ENCODE peak calls at places on chromosomes 2 and 18, in nine cellular contexts. B, E, K, C, T, Y, Z, W and I are unnamed samples.

GRCh38 chr2:147108553-147108952 is 736.3 kb upstream of the ACVR2A start:
- DNase-seq in B (no peak), E (peak), K (no peak), C (no peak), T (peak), Y (no peak), Z (no peak), W (no peak), I (no peak)

GRCh38 chr2:130799295-130799694 is 37.4 kb upstream of the ARHGEF4 start:
- DNase-seq in B (no peak), E (no peak), K (no peak), C (no peak), T (no peak), Y (no peak), Z (no peak), W (no peak), I (no peak)

GRCh38 chr2:182649316-182649715 is 66.7 kb upstream of the DNAJC10 start:
- DNase-seq in B (peak), E (peak), K (peak), C (no peak), T (peak), Y (peak), Z (peak), W (peak), I (peak)

GRCh38 chr2:231909631-231910030 is 16.6 kb downstream of the NPPC start:
- DNase-seq in B (no peak), E (no peak), K (no peak), C (no peak), T (no peak), Y (no peak), Z (no peak), W (no peak), I (no peak)

GRCh38 chr2:62471816-62472215 is 34.2 kb downstream of the TMEM17 start:
- DNase-seq in B (no peak), E (no peak), K (no peak), C (no peak), T (no peak), Y (peak), Z (no peak), W (no peak), I (no peak)

GRCh38 chr2:201918981-201919380 is 112.6 kb downstream of the CDK15 start:
- DNase-seq in B (no peak), E (no peak), K (no peak), C (no peak), T (no peak), Y (no peak), Z (no peak), W (no peak), I (no peak)

GRCh38 chr18:76463872-76464271 is 31.2 kb downstream of the ZNF516 start:
- DNase-seq in B (no peak), E (no peak), K (no peak), C (no peak), T (no peak), Y (no peak), Z (no peak), W (no peak), I (no peak)

GRCh38 chr2:135819211-135819610 is 17.8 kb downstream of the LCT start:
- DNase-seq in B (peak), E (peak), K (no peak), C (no peak), T (peak), Y (no peak), Z (peak), W (no peak), I (peak)

GRCh38 chr2:71190959-71191943 is 35.7 kb downstream of the PAIP2B start:
- DNase-seq in B (peak), E (no peak), K (no peak), C (no peak), T (peak), Y (peak), Z (peak), W (no peak), I (no peak)

GRCh38 chr2:65024149-65024829 is 31.9 kb upstream of the CEP68 start:
- DNase-seq in B (peak), E (peak), K (no peak), C (no peak), T (peak), Y (no peak), Z (peak), W (no peak), I (peak)

GRCh38 chr18:45413180-45413836 is 202.0 kb upstream of the SLC14A2 start:
- DNase-seq in B (no peak), E (no peak), K (no peak), C (no peak), T (peak), Y (no peak), Z (no peak), W (no peak), I (no peak)

GRCh38 chr2:24870891-24871705 is 48.9 kb downstream of the ADCY3 start:
- DNase-seq in B (no peak), E (no peak), K (no peak), C (no peak), T (no peak), Y (no peak), Z (no peak), W (no peak), I (peak)

GRCh38 chr2:47265751-47266231 is 110.7 kb upstream of the STPG4 start:
- DNase-seq in B (no peak), E (no peak), K (no peak), C (no peak), T (no peak), Y (no peak), Z (no peak), W (peak), I (no peak)

GRCh38 chr2:162586311-162586710 is 242.4 kb downstream of the GCA start:
- DNase-seq in B (no peak), E (no peak), K (no peak), C (no peak), T (no peak), Y (no peak), Z (no peak), W (no peak), I (no peak)

GRCh38 chr2:43075906-43076585 is 150.4 kb downstream of the ZFP36L2 start:
- DNase-seq in B (peak), E (peak), K (no peak), C (no peak), T (peak), Y (no peak), Z (peak), W (no peak), I (peak)

GRCh38 chr2:46331099-46331766 is 34.0 kb downstream of the EPAS1 start:
- DNase-seq in B (peak), E (no peak), K (no peak), C (no peak), T (peak), Y (no peak), Z (no peak), W (no peak), I (no peak)

GRCh38 chr2:215241791-215242305 is 70.0 kb upstream of the ATIC start:
- DNase-seq in B (no peak), E (no peak), K (no peak), C (no peak), T (no peak), Y (no peak), Z (no peak), W (no peak), I (no peak)

GRCh38 chr2:167833294-167833693 is 414.1 kb downstream of the STK39 start:
- DNase-seq in B (no peak), E (peak), K (no peak), C (no peak), T (no peak), Y (no peak), Z (peak), W (no peak), I (no peak)

GRCh38 chr2:17843457-17843856 is 27.2 kb downstream of the MSGN1 start:
- DNase-seq in B (no peak), E (no peak), K (no peak), C (no peak), T (no peak), Y (no peak), Z (no peak), W (no peak), I (no peak)